ENCODE peak calls at places on chromosome 5, in five cellular contexts. H is Caki2, M is EL, T is NCI-H1092, W is amniotic stem cell. J is an unnamed sample.

GRCh38 chr5:378976-379742 is 57.6 kb downstream of the AHRR start:
- DNase-seq in H (no peak), M (peak), W (no peak), T (no peak), J (no peak)

GRCh38 chr5:77282337-77283027 is 72.0 kb downstream of the PDE8B start:
- DNase-seq in M (peak), T (no peak), W (no peak), H (no peak), J (no peak)

GRCh38 chr5:114055318-114055788 is 306.5 kb upstream of the KCNN2 start:
- DNase-seq in W (peak), H (no peak), M (peak), T (peak), J (peak)

GRCh38 chr5:134005415-134006118 is 792 bp upstream of the VDAC1 start:
- DNase-seq in M (no peak), W (no peak), T (no peak), H (peak), J (no peak)

GRCh38 chr5:170638454-170639220 is 134.8 kb downstream of the KCNIP1 start:
- DNase-seq in T (peak), M (peak), W (no peak), H (peak), J (no peak)

GRCh38 chr5:168852329-168852728 is 273.2 kb upstream of the PANK3 start:
- DNase-seq in T (no peak), M (no peak), H (no peak), W (no peak), J (no peak)

GRCh38 chr5:1116109-1116735 is 4.4 kb upstream of the SLC12A7 start:
- DNase-seq in W (no peak), T (no peak), M (no peak), H (no peak), J (no peak)

GRCh38 chr5:146079695-146080361 is 25.5 kb downstream of the PLAC8L1 start:
- DNase-seq in H (peak), M (no peak), W (no peak), T (no peak), J (no peak)

GRCh38 chr5:42592401-42592800 is 164.2 kb upstream of the CCDC152 start:
- DNase-seq in M (no peak), H (no peak), W (no peak), T (no peak), J (no peak)

GRCh38 chr5:82975812-82976211 is 101.4 kb downstream of the TMEM167A start:
- DNase-seq in W (no peak), M (no peak), H (peak), T (no peak), J (no peak)

GRCh38 chr5:136212252-136212721 is 19.3 kb upstream of the SMIM32 start:
- DNase-seq in T (peak), M (peak), H (no peak), W (no peak), J (no peak)

GRCh38 chr5:149210968-149211495 is 60.6 kb upstream of the AFAP1L1 start:
- DNase-seq in T (no peak), H (no peak), M (no peak), W (no peak), J (no peak)

GRCh38 chr5:52869391-52869790 is 81.7 kb downstream of the ITGA1 start:
- DNase-seq in W (no peak), T (no peak), H (no peak), M (no peak), J (no peak)

GRCh38 chr5:170267431-170268152 is 30.0 kb downstream of the LCP2 start:
- DNase-seq in M (peak), W (peak), T (peak), H (peak), J (no peak)

GRCh38 chr5:180026320-180026719 is 45.2 kb downstream of the RNF130 start:
- DNase-seq in W (no peak), M (peak), H (no peak), T (no peak), J (no peak)

GRCh38 chr5:82360043-82360442 is 81.9 kb upstream of the RPS23 start:
- DNase-seq in H (no peak), M (no peak), W (no peak), T (no peak), J (no peak)

GRCh38 chr5:134533115-134533815 is 7.8 kb downstream of the JADE2 start:
- DNase-seq in W (no peak), T (no peak), H (no peak), M (no peak), J (no peak)

GRCh38 chr5:113900831-113901230 is 387.3 kb downstream of the YTHDC2 start:
- DNase-seq in W (no peak), H (no peak), M (no peak), T (no peak), J (no peak)

GRCh38 chr5:149552761-149553160 is 1.5 kb upstream of the CSNK1A1 start:
- DNase-seq in T (no peak), W (no peak), H (no peak), M (no peak), J (no peak)

GRCh38 chr5:135576075-135576599 is 2.7 kb downstream of the CXCL14 start:
- DNase-seq in W (no peak), H (no peak), M (peak), T (no peak), J (no peak)

GRCh38 chr5:153555420-153556114 is 65.1 kb downstream of the GRIA1 start:
- DNase-seq in H (no peak), W (no peak), T (no peak), M (no peak), J (no peak)

GRCh38 chr5:151550146-151550545 is 41.0 kb downstream of the FAT2 start:
- DNase-seq in M (no peak), H (no peak), T (no peak), W (no peak), J (no peak)

GRCh38 chr5:56314536-56314935 is 81.4 kb upstream of the ANKRD55 start:
- DNase-seq in H (no peak), M (peak), W (no peak), T (no peak), J (no peak)

GRCh38 chr5:150595466-150596031 is 44.9 kb upstream of the SYNPO start:
- DNase-seq in W (no peak), H (no peak), M (no peak), T (no peak), J (no peak)

GRCh38 chr5:60436518-60436917 is 263.4 kb downstream of the DEPDC1B start:
- DNase-seq in T (no peak), W (no peak), M (no peak), H (no peak), J (no peak)